ENCODE peak calls at places on chromosomes 3 and 15, in seven cellular contexts. One of them, this sample, is unnamed.

GRCh38 chr3:153293222-153293621 is 131.2 kb downstream of the RAP2B start:
- DNase-seq in IMR-90: peak; percentile 78
- DNase-seq in brain microvascular endothelial cell: peak; percentile 52
- DNase-seq in hepatocyte: no peak
- DNase-seq in psoas muscle: no peak
- DNase-seq in spleen: no peak
- DNase-seq in foreskin fibroblast: peak; percentile 73
- DNase-seq in this sample: peak; percentile 55

GRCh38 chr15:63474810-63475316 is 29.5 kb upstream of the USP3 start:
- DNase-seq in foreskin fibroblast: no peak
- DNase-seq in IMR-90: no peak
- DNase-seq in spleen: peak; percentile 86
- DNase-seq in brain microvascular endothelial cell: no peak
- DNase-seq in psoas muscle: no peak
- DNase-seq in hepatocyte: no peak
- DNase-seq in this sample: no peak

GRCh38 chr15:40582726-40583246 is 11.3 kb upstream of the KNL1 start:
- DNase-seq in psoas muscle: no peak
- DNase-seq in spleen: no peak
- DNase-seq in IMR-90: no peak
- DNase-seq in brain microvascular endothelial cell: no peak
- DNase-seq in foreskin fibroblast: peak; percentile 34
- DNase-seq in hepatocyte: no peak
- DNase-seq in this sample: no peak

GRCh38 chr3:70615286-70615685 is 302.8 kb upstream of the MDFIC2 start:
- DNase-seq in psoas muscle: no peak
- DNase-seq in foreskin fibroblast: no peak
- DNase-seq in hepatocyte: no peak
- DNase-seq in IMR-90: no peak
- DNase-seq in spleen: no peak
- DNase-seq in brain microvascular endothelial cell: no peak
- DNase-seq in this sample: no peak

GRCh38 chr15:26087881-26088280 is 224.8 kb upstream of the ATP10A start:
- DNase-seq in psoas muscle: no peak
- DNase-seq in foreskin fibroblast: no peak
- DNase-seq in spleen: no peak
- DNase-seq in IMR-90: peak; percentile 12
- DNase-seq in hepatocyte: no peak
- DNase-seq in brain microvascular endothelial cell: no peak
- DNase-seq in this sample: no peak

GRCh38 chr3:33940149-33940548 is 141.7 kb downstream of the PDCD6IP start:
- DNase-seq in brain microvascular endothelial cell: peak; percentile 24
- DNase-seq in foreskin fibroblast: peak; percentile 25
- DNase-seq in spleen: no peak
- DNase-seq in psoas muscle: no peak
- DNase-seq in hepatocyte: no peak
- DNase-seq in IMR-90: peak; percentile 25
- DNase-seq in this sample: no peak

GRCh38 chr3:129061077-129061887 is 703 bp downstream of the GP9 start:
- DNase-seq in hepatocyte: no peak
- DNase-seq in foreskin fibroblast: no peak
- DNase-seq in spleen: peak; percentile 62
- DNase-seq in psoas muscle: no peak
- DNase-seq in IMR-90: no peak
- DNase-seq in brain microvascular endothelial cell: no peak
- DNase-seq in this sample: no peak

GRCh38 chr15:31471731-31472430 is 145.2 kb downstream of the KLF13 start:
- DNase-seq in IMR-90: peak; percentile 96
- DNase-seq in foreskin fibroblast: peak; percentile 87
- DNase-seq in brain microvascular endothelial cell: peak; percentile 86
- DNase-seq in hepatocyte: no peak
- DNase-seq in psoas muscle: no peak
- DNase-seq in spleen: no peak
- DNase-seq in this sample: peak; percentile 75

GRCh38 chr3:171172070-171172469 is 145.6 kb upstream of the SLC2A2 start:
- DNase-seq in brain microvascular endothelial cell: no peak
- DNase-seq in hepatocyte: no peak
- DNase-seq in spleen: no peak
- DNase-seq in IMR-90: no peak
- DNase-seq in psoas muscle: no peak
- DNase-seq in foreskin fibroblast: no peak
- DNase-seq in this sample: no peak

GRCh38 chr3:94423566-94423965 is 360.7 kb downstream of the NSUN3 start:
- DNase-seq in spleen: no peak
- DNase-seq in hepatocyte: no peak
- DNase-seq in psoas muscle: no peak
- DNase-seq in brain microvascular endothelial cell: no peak
- DNase-seq in IMR-90: peak; percentile 85
- DNase-seq in foreskin fibroblast: peak; percentile 25
- DNase-seq in this sample: no peak

GRCh38 chr3:43629741-43630140 is 7.9 kb upstream of the ANO10 start:
- DNase-seq in psoas muscle: no peak
- DNase-seq in IMR-90: peak; percentile 67
- DNase-seq in hepatocyte: no peak
- DNase-seq in brain microvascular endothelial cell: no peak
- DNase-seq in foreskin fibroblast: peak; percentile 31
- DNase-seq in spleen: no peak
- DNase-seq in this sample: no peak

GRCh38 chr15:86915811-86916331 is 836.2 kb downstream of the AGBL1 start:
- DNase-seq in IMR-90: peak; percentile 13
- DNase-seq in spleen: no peak
- DNase-seq in brain microvascular endothelial cell: peak; percentile 37
- DNase-seq in hepatocyte: peak; percentile 76
- DNase-seq in foreskin fibroblast: peak; percentile 0
- DNase-seq in psoas muscle: no peak
- DNase-seq in this sample: peak; percentile 2

GRCh38 chr3:140268103-140268502 is 333.1 kb downstream of the CLSTN2 start:
- DNase-seq in foreskin fibroblast: no peak
- DNase-seq in brain microvascular endothelial cell: no peak
- DNase-seq in IMR-90: no peak
- DNase-seq in hepatocyte: no peak
- DNase-seq in psoas muscle: no peak
- DNase-seq in spleen: no peak
- DNase-seq in this sample: no peak

GRCh38 chr15:82918607-82919230 is 33.8 kb downstream of the HOMER2 start:
- DNase-seq in foreskin fibroblast: no peak
- DNase-seq in brain microvascular endothelial cell: no peak
- DNase-seq in hepatocyte: no peak
- DNase-seq in IMR-90: no peak
- DNase-seq in spleen: no peak
- DNase-seq in psoas muscle: no peak
- DNase-seq in this sample: no peak

GRCh38 chr3:189488241-189488767 is 142.9 kb upstream of the TP63 start:
- DNase-seq in psoas muscle: peak; percentile 37
- DNase-seq in spleen: no peak
- DNase-seq in IMR-90: no peak
- DNase-seq in hepatocyte: peak; percentile 54
- DNase-seq in foreskin fibroblast: peak; percentile 2
- DNase-seq in brain microvascular endothelial cell: peak; percentile 92
- DNase-seq in this sample: peak; percentile 23

GRCh38 chr3:143737065-143737464 is 111.2 kb downstream of the SLC9A9 start:
- DNase-seq in brain microvascular endothelial cell: no peak
- DNase-seq in IMR-90: no peak
- DNase-seq in hepatocyte: no peak
- DNase-seq in foreskin fibroblast: peak; percentile 14
- DNase-seq in psoas muscle: no peak
- DNase-seq in spleen: no peak
- DNase-seq in this sample: no peak

GRCh38 chr15:89068325-89068784 is 19.9 kb upstream of the ABHD2 start:
- DNase-seq in foreskin fibroblast: peak; percentile 92
- DNase-seq in psoas muscle: peak; percentile 65
- DNase-seq in IMR-90: peak; percentile 98
- DNase-seq in hepatocyte: no peak
- DNase-seq in brain microvascular endothelial cell: peak; percentile 98
- DNase-seq in spleen: no peak
- DNase-seq in this sample: peak; percentile 86

GRCh38 chr15:33195283-33195682 is 769 bp upstream of the FMN1 start:
- DNase-seq in foreskin fibroblast: no peak
- DNase-seq in brain microvascular endothelial cell: no peak
- DNase-seq in psoas muscle: no peak
- DNase-seq in hepatocyte: no peak
- DNase-seq in spleen: no peak
- DNase-seq in IMR-90: no peak
- DNase-seq in this sample: no peak

DNA sequence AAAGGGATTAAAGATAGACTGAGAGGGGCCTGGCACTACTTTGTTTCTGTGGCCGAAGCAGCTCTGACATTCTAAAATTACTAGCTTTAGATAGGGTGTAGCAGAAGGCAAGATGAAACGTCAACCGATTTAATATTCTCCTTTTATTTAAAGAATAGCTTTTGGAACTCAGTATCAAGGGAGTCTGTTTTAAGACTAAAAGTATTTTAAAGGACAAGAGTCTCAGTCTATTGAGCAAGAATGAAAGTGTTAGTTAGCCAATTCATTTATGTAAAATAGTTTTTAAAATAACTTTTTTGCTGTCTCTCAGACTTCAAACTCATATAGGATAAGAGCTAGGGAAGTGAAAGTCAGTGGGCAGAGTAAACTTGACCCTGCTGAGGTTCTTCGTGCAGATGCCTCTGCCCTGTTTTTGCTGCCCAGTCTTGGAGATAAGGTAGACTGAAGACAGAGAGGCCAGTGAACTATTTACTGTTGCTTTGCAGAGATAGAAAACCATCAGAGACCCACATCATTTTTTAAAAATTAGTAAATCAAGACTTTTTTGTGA is 1090.9 kb downstream of the ROBO2 start:
- DNase-seq in brain microvascular endothelial cell: no peak
- DNase-seq in hepatocyte: no peak
- DNase-seq in spleen: no peak
- DNase-seq in foreskin fibroblast: no peak
- DNase-seq in psoas muscle: no peak
- DNase-seq in IMR-90: no peak
- DNase-seq in this sample: no peak
- H3K4me3 ChIP-seq in brain microvascular endothelial cell: no peak overlapping the region
- H3K4me3 ChIP-seq in hepatocyte: no peak overlapping the region
- H3K4me3 ChIP-seq in spleen: no peak overlapping the region
- H3K4me3 ChIP-seq in foreskin fibroblast: no peak overlapping the region
- H3K4me3 ChIP-seq in psoas muscle: no peak overlapping the region
- H3K4me3 ChIP-seq in IMR-90: no peak overlapping the region
- H3K4me3 ChIP-seq in this sample: no peak overlapping the region

GRCh38 chr3:123096701-123097100 is 29.9 kb downstream of the PDIA5 start:
- DNase-seq in psoas muscle: peak; percentile 44
- DNase-seq in brain microvascular endothelial cell: no peak
- DNase-seq in IMR-90: peak; percentile 75
- DNase-seq in spleen: peak; percentile 69
- DNase-seq in foreskin fibroblast: peak; percentile 75
- DNase-seq in hepatocyte: peak; percentile 62
- DNase-seq in this sample: no peak
- TF ChIP-seq CTCF in psoas muscle: no peak
- TF ChIP-seq CTCF in brain microvascular endothelial cell: no peak
- TF ChIP-seq CTCF in IMR-90: no peak
- TF ChIP-seq CTCF in spleen: no peak
- TF ChIP-seq CTCF in foreskin fibroblast: no peak
- TF ChIP-seq CTCF in hepatocyte: no peak
- TF ChIP-seq CTCF in this sample: no peak

GRCh38 chr15:72319360-72319984 is 485 bp downstream of the CELF6 start:
- DNase-seq in IMR-90: peak; percentile 47
- DNase-seq in brain microvascular endothelial cell: peak; percentile 13
- DNase-seq in spleen: peak; percentile 91
- DNase-seq in foreskin fibroblast: peak; percentile 82
- DNase-seq in psoas muscle: peak; percentile 77
- DNase-seq in hepatocyte: peak; percentile 90
- DNase-seq in this sample: no peak
- H3K4me3 ChIP-seq in IMR-90: peak overlapping the region; percentile 21
- H3K4me3 ChIP-seq in brain microvascular endothelial cell: no peak overlapping the region
- H3K4me3 ChIP-seq in spleen: peak overlapping the region; percentile 52
- H3K4me3 ChIP-seq in foreskin fibroblast: peak overlapping the region; percentile 56
- H3K4me3 ChIP-seq in psoas muscle: peak overlapping the region; percentile 70
- H3K4me3 ChIP-seq in hepatocyte: peak overlapping the region; percentile 21
- H3K4me3 ChIP-seq in this sample: peak overlapping the region; percentile 46

GRCh38 chr3:167102071-167102470 is 278.0 kb downstream of the ZBBX start:
- DNase-seq in brain microvascular endothelial cell: no peak
- DNase-seq in psoas muscle: no peak
- DNase-seq in foreskin fibroblast: no peak
- DNase-seq in IMR-90: no peak
- DNase-seq in hepatocyte: no peak
- DNase-seq in spleen: no peak
- DNase-seq in this sample: no peak
- TF ChIP-seq CTCF in brain microvascular endothelial cell: no peak
- TF ChIP-seq CTCF in psoas muscle: peak; percentile 6
- TF ChIP-seq CTCF in foreskin fibroblast: no peak
- TF ChIP-seq CTCF in IMR-90: no peak
- TF ChIP-seq CTCF in hepatocyte: no peak
- TF ChIP-seq CTCF in spleen: no peak
- TF ChIP-seq CTCF in this sample: no peak

This sample was measured in AG09309.